ENCODE peak calls at places on chromosomes 12 and 14, in nine cellular contexts. One of them, this sample, is unnamed.

GRCh38 chr12:111011999-111012600 is 91.7 kb upstream of the MYL2 start:
- DNase-seq in fibroblast of pulmonary artery: no peak
- DNase-seq in tibial nerve: no peak
- DNase-seq in thoracic aorta: no peak
- DNase-seq in BE2C: no peak
- DNase-seq in endothelial cell of umbilical vein: no peak
- DNase-seq in coronary artery: no peak
- DNase-seq in AG10803: no peak
- DNase-seq in SJCRH30: no peak
- DNase-seq in this sample: no peak

GRCh38 chr12:62731378-62731710 is 203.6 kb downstream of the PPM1H start:
- DNase-seq in fibroblast of pulmonary artery: no peak
- DNase-seq in tibial nerve: no peak
- DNase-seq in thoracic aorta: no peak
- DNase-seq in BE2C: no peak
- DNase-seq in endothelial cell of umbilical vein: no peak
- DNase-seq in coronary artery: no peak
- DNase-seq in AG10803: peak
- DNase-seq in SJCRH30: no peak
- DNase-seq in this sample: no peak

GRCh38 chr14:62988967-62989366 is 56.3 kb downstream of the KCNH5 start:
- DNase-seq in fibroblast of pulmonary artery: peak
- DNase-seq in tibial nerve: no peak
- DNase-seq in thoracic aorta: no peak
- DNase-seq in BE2C: no peak
- DNase-seq in endothelial cell of umbilical vein: no peak
- DNase-seq in coronary artery: no peak
- DNase-seq in AG10803: no peak
- DNase-seq in SJCRH30: no peak
- DNase-seq in this sample: no peak

GRCh38 chr12:121628037-121628436 is 1.7 kb downstream of the ORAI1 start:
- DNase-seq in fibroblast of pulmonary artery: no peak
- DNase-seq in tibial nerve: no peak
- DNase-seq in thoracic aorta: no peak
- DNase-seq in BE2C: no peak
- DNase-seq in endothelial cell of umbilical vein: no peak
- DNase-seq in coronary artery: no peak
- DNase-seq in AG10803: no peak
- DNase-seq in SJCRH30: no peak
- DNase-seq in this sample: no peak

GRCh38 chr14:74933925-74934435 is 10.9 kb upstream of the RPS6KL1 start:
- DNase-seq in fibroblast of pulmonary artery: no peak
- DNase-seq in tibial nerve: no peak
- DNase-seq in thoracic aorta: no peak
- DNase-seq in BE2C: no peak
- DNase-seq in endothelial cell of umbilical vein: peak
- DNase-seq in coronary artery: no peak
- DNase-seq in AG10803: peak
- DNase-seq in SJCRH30: peak
- DNase-seq in this sample: no peak

GRCh38 chr12:130880411-130880885 is 8.6 kb downstream of the RAN start:
- DNase-seq in fibroblast of pulmonary artery: no peak
- DNase-seq in tibial nerve: no peak
- DNase-seq in thoracic aorta: no peak
- DNase-seq in BE2C: no peak
- DNase-seq in endothelial cell of umbilical vein: no peak
- DNase-seq in coronary artery: no peak
- DNase-seq in AG10803: no peak
- DNase-seq in SJCRH30: no peak
- DNase-seq in this sample: no peak

GRCh38 chr12:40141996-40142395 is 36.1 kb upstream of the SLC2A13 start:
- DNase-seq in fibroblast of pulmonary artery: no peak
- DNase-seq in tibial nerve: no peak
- DNase-seq in thoracic aorta: no peak
- DNase-seq in BE2C: no peak
- DNase-seq in endothelial cell of umbilical vein: no peak
- DNase-seq in coronary artery: no peak
- DNase-seq in AG10803: no peak
- DNase-seq in SJCRH30: no peak
- DNase-seq in this sample: no peak

GRCh38 chr14:92223027-92223426 is 99.9 kb upstream of the SLC24A4 start:
- DNase-seq in fibroblast of pulmonary artery: no peak
- DNase-seq in tibial nerve: no peak
- DNase-seq in thoracic aorta: no peak
- DNase-seq in BE2C: no peak
- DNase-seq in endothelial cell of umbilical vein: no peak
- DNase-seq in coronary artery: peak
- DNase-seq in AG10803: no peak
- DNase-seq in SJCRH30: no peak
- DNase-seq in this sample: no peak

GRCh38 chr12:30988887-30989286 is 62.3 kb downstream of the TSPAN11 start:
- DNase-seq in fibroblast of pulmonary artery: no peak
- DNase-seq in tibial nerve: no peak
- DNase-seq in thoracic aorta: no peak
- DNase-seq in BE2C: no peak
- DNase-seq in endothelial cell of umbilical vein: peak
- DNase-seq in coronary artery: no peak
- DNase-seq in AG10803: no peak
- DNase-seq in SJCRH30: no peak
- DNase-seq in this sample: no peak

GRCh38 chr12:44842669-44843068 is 33.4 kb downstream of the NELL2 start:
- DNase-seq in fibroblast of pulmonary artery: no peak
- DNase-seq in tibial nerve: no peak
- DNase-seq in thoracic aorta: no peak
- DNase-seq in BE2C: no peak
- DNase-seq in endothelial cell of umbilical vein: no peak
- DNase-seq in coronary artery: no peak
- DNase-seq in AG10803: no peak
- DNase-seq in SJCRH30: no peak
- DNase-seq in this sample: no peak

GRCh38 chr14:28243600-28243999 is 523.0 kb upstream of the FOXG1 start:
- DNase-seq in fibroblast of pulmonary artery: peak
- DNase-seq in tibial nerve: no peak
- DNase-seq in thoracic aorta: no peak
- DNase-seq in BE2C: no peak
- DNase-seq in endothelial cell of umbilical vein: no peak
- DNase-seq in coronary artery: no peak
- DNase-seq in AG10803: no peak
- DNase-seq in SJCRH30: no peak
- DNase-seq in this sample: no peak

GRCh38 chr14:93212432-93212831 is 5.4 kb downstream of the UBR7 start:
- DNase-seq in fibroblast of pulmonary artery: no peak
- DNase-seq in tibial nerve: no peak
- DNase-seq in thoracic aorta: no peak
- DNase-seq in BE2C: no peak
- DNase-seq in endothelial cell of umbilical vein: no peak
- DNase-seq in coronary artery: no peak
- DNase-seq in AG10803: no peak
- DNase-seq in SJCRH30: no peak
- DNase-seq in this sample: no peak

GRCh38 chr12:112121780-112122565 is 3.4 kb upstream of the TRAFD1 start:
- DNase-seq in fibroblast of pulmonary artery: peak
- DNase-seq in tibial nerve: peak
- DNase-seq in thoracic aorta: peak
- DNase-seq in BE2C: no peak
- DNase-seq in endothelial cell of umbilical vein: no peak
- DNase-seq in coronary artery: peak
- DNase-seq in AG10803: peak
- DNase-seq in SJCRH30: peak
- DNase-seq in this sample: peak

GRCh38 chr14:80049055-80049454 is 162.2 kb downstream of the DIO2 start:
- DNase-seq in fibroblast of pulmonary artery: no peak
- DNase-seq in tibial nerve: no peak
- DNase-seq in thoracic aorta: no peak
- DNase-seq in BE2C: no peak
- DNase-seq in endothelial cell of umbilical vein: no peak
- DNase-seq in coronary artery: no peak
- DNase-seq in AG10803: no peak
- DNase-seq in SJCRH30: no peak
- DNase-seq in this sample: no peak

GRCh38 chr14:80047761-80048160 is 163.5 kb downstream of the DIO2 start:
- DNase-seq in fibroblast of pulmonary artery: peak
- DNase-seq in tibial nerve: no peak
- DNase-seq in thoracic aorta: no peak
- DNase-seq in BE2C: no peak
- DNase-seq in endothelial cell of umbilical vein: peak
- DNase-seq in coronary artery: no peak
- DNase-seq in AG10803: peak
- DNase-seq in SJCRH30: peak
- DNase-seq in this sample: no peak
- H3K4me3 ChIP-seq in fibroblast of pulmonary artery: no peak
- H3K4me3 ChIP-seq in tibial nerve: no peak
- H3K4me3 ChIP-seq in thoracic aorta: no peak
- H3K4me3 ChIP-seq in BE2C: no peak
- H3K4me3 ChIP-seq in endothelial cell of umbilical vein: no peak
- H3K4me3 ChIP-seq in coronary artery: no peak
- H3K4me3 ChIP-seq in AG10803: no peak
- H3K4me3 ChIP-seq in SJCRH30: no peak
- H3K4me3 ChIP-seq in this sample: no peak

GRCh38 chr12:113949321-113950305 is 16.5 kb downstream of the RBM19 start:
- DNase-seq in fibroblast of pulmonary artery: no peak
- DNase-seq in tibial nerve: no peak
- DNase-seq in thoracic aorta: no peak
- DNase-seq in BE2C: no peak
- DNase-seq in endothelial cell of umbilical vein: no peak
- DNase-seq in coronary artery: no peak
- DNase-seq in AG10803: no peak
- DNase-seq in SJCRH30: no peak
- DNase-seq in this sample: no peak
- H3K4me3 ChIP-seq in fibroblast of pulmonary artery: no peak
- H3K4me3 ChIP-seq in tibial nerve: no peak
- H3K4me3 ChIP-seq in thoracic aorta: no peak
- H3K4me3 ChIP-seq in BE2C: no peak
- H3K4me3 ChIP-seq in endothelial cell of umbilical vein: no peak
- H3K4me3 ChIP-seq in coronary artery: no peak
- H3K4me3 ChIP-seq in AG10803: no peak
- H3K4me3 ChIP-seq in SJCRH30: no peak
- H3K4me3 ChIP-seq in this sample: no peak

DNA sequence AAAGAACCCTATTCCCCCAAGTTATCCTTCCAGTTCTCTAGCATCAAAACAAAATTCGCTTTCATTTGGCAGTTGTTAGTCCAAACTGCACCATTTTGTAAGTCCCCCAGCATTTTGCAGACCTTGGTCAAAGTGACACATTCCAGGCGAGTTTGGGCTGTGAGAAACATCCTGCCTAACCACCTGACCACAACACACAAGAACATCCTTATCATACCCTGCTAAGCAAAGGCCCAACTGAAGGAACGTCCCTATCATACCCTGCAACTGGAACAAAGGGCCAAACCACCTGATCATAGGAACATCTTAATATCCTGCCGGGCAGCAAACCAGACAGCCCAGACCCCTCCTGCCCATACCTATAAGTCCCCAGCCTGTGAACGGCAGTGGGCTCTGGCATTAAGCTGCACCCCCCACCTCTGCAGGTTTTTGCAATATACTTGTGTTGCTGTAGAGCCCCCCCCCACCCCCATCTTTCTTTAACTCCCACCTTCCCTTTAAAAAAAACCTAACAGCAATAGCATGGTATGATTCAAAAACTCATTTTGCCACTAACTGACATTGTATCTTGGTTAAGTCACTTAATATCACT is 2.7 kb downstream of the PCNX4 start:
- DNase-seq in fibroblast of pulmonary artery: peak
- DNase-seq in tibial nerve: no peak
- DNase-seq in thoracic aorta: no peak
- DNase-seq in BE2C: no peak
- DNase-seq in endothelial cell of umbilical vein: peak
- DNase-seq in coronary artery: no peak
- DNase-seq in AG10803: peak
- DNase-seq in SJCRH30: no peak
- DNase-seq in this sample: no peak
- H3K4me3 ChIP-seq in fibroblast of pulmonary artery: peak
- H3K4me3 ChIP-seq in tibial nerve: no peak
- H3K4me3 ChIP-seq in thoracic aorta: peak
- H3K4me3 ChIP-seq in BE2C: peak
- H3K4me3 ChIP-seq in endothelial cell of umbilical vein: no peak
- H3K4me3 ChIP-seq in coronary artery: peak
- H3K4me3 ChIP-seq in AG10803: peak
- H3K4me3 ChIP-seq in SJCRH30: no peak
- H3K4me3 ChIP-seq in this sample: peak

GRCh38 chr14:97976861-97977260 is 1179.7 kb downstream of the VRK1 start:
- DNase-seq in fibroblast of pulmonary artery: no peak
- DNase-seq in tibial nerve: peak
- DNase-seq in thoracic aorta: no peak
- DNase-seq in BE2C: no peak
- DNase-seq in endothelial cell of umbilical vein: no peak
- DNase-seq in coronary artery: no peak
- DNase-seq in AG10803: peak
- DNase-seq in SJCRH30: no peak
- DNase-seq in this sample: no peak

GRCh38 chr14:97978336-97978735 is 1181.2 kb downstream of the VRK1 start:
- DNase-seq in fibroblast of pulmonary artery: peak
- DNase-seq in tibial nerve: peak
- DNase-seq in thoracic aorta: peak
- DNase-seq in BE2C: peak
- DNase-seq in endothelial cell of umbilical vein: no peak
- DNase-seq in coronary artery: peak
- DNase-seq in AG10803: peak
- DNase-seq in SJCRH30: peak
- DNase-seq in this sample: no peak

GRCh38 chr14:97975960-97976359 is 1178.8 kb downstream of the VRK1 start:
- DNase-seq in fibroblast of pulmonary artery: no peak
- DNase-seq in tibial nerve: no peak
- DNase-seq in thoracic aorta: no peak
- DNase-seq in BE2C: no peak
- DNase-seq in endothelial cell of umbilical vein: no peak
- DNase-seq in coronary artery: no peak
- DNase-seq in AG10803: no peak
- DNase-seq in SJCRH30: no peak
- DNase-seq in this sample: no peak

DNA sequence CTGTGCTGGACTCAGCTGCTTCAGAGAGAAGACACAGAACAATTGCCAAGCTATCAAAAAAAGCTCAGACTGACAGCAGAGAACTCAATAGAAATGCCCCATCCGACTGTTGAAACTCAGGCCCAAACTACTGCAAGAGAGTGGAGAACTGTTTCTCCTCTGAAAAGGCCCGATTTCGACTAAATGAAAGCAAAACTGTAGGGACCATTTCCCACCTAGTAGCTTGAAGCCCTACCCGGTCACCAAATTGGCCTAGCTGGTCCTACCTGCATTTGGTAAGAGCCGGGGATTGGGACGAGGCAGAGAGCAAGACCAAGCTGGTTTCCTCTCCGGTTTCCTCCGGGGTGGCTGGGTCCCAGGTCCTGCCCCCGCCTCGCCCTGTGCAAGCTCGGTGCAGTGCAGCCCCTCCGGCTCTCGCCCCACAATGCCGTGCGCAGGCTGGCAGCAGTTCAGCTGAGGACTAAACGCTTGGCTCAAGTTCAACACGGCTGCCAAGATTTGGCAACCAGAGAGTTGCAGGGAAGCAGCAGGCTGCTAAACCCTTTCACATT is 1180.6 kb downstream of the VRK1 start:
- DNase-seq in fibroblast of pulmonary artery: peak
- DNase-seq in tibial nerve: peak
- DNase-seq in thoracic aorta: peak
- DNase-seq in BE2C: peak
- DNase-seq in endothelial cell of umbilical vein: no peak
- DNase-seq in coronary artery: peak
- DNase-seq in AG10803: peak
- DNase-seq in SJCRH30: peak
- DNase-seq in this sample: no peak
- H3K4me3 ChIP-seq in fibroblast of pulmonary artery: no peak
- H3K4me3 ChIP-seq in tibial nerve: peak
- H3K4me3 ChIP-seq in thoracic aorta: peak
- H3K4me3 ChIP-seq in BE2C: peak
- H3K4me3 ChIP-seq in endothelial cell of umbilical vein: no peak
- H3K4me3 ChIP-seq in coronary artery: peak
- H3K4me3 ChIP-seq in AG10803: peak
- H3K4me3 ChIP-seq in SJCRH30: peak
- H3K4me3 ChIP-seq in this sample: no peak